ENCODE peak calls at places on chromosomes 5 and 9, in five cellular contexts. G, N, L, X and D are unnamed samples.

GRCh38 chr9:126667190-126668055 is 53.7 kb downstream of the LMX1B start:
- DNase-seq in L (no peak), X (no peak), G (peak; percentile 85), N (no peak), D (no peak)

GRCh38 chr5:126956991-126957390 is 73.4 kb downstream of the MARCHF3 start:
- DNase-seq in N (no peak), G (no peak), X (no peak), L (no peak), D (no peak)

GRCh38 chr5:173296737-173297676 is 31.2 kb downstream of the STC2 start:
- DNase-seq in N (peak; percentile 85), X (no peak), L (no peak), G (no peak), D (no peak)

GRCh38 chr5:66540078-66540477 is 56.1 kb upstream of the MAST4 start:
- DNase-seq in L (no peak), N (no peak), X (no peak), G (no peak), D (no peak)

GRCh38 chr5:62007457-62007856 is 298.5 kb upstream of the KIF2A start:
- DNase-seq in G (no peak), N (no peak), L (no peak), X (no peak), D (no peak)

GRCh38 chr5:127518319-127518621 is 830 bp downstream of the PRRC1 start:
- DNase-seq in X (no peak), G (no peak), N (no peak), L (peak; percentile 23), D (no peak)

GRCh38 chr5:3352711-3353110 is 242.9 kb upstream of the IRX1 start:
- DNase-seq in X (no peak), N (no peak), L (no peak), G (no peak), D (no peak)

GRCh38 chr5:112412370-112412769 is 6.7 kb downstream of the EPB41L4A start:
- DNase-seq in G (no peak), N (no peak), L (no peak), X (no peak), D (no peak)

GRCh38 chr9:33885948-33886347 is 69.0 kb downstream of the UBE2R2 start:
- DNase-seq in G (no peak), X (no peak), L (no peak), N (no peak), D (no peak)

GRCh38 chr5:97838214-97838613 is 655.2 kb upstream of the RIOK2 start:
- DNase-seq in X (no peak), L (peak; percentile 58), G (no peak), N (no peak), D (peak; percentile 31)

GRCh38 chr5:173454764-173455598 is 126.8 kb upstream of the STC2 start:
- DNase-seq in L (no peak), N (peak; percentile 62), X (peak; percentile 79), G (no peak), D (no peak)

GRCh38 chr9:137276757-137277328 is 683 bp upstream of the TOR4A start:
- DNase-seq in X (peak; percentile 89), N (peak; percentile 76), G (no peak), L (no peak), D (peak; percentile 89)

GRCh38 chr5:120052916-120053828 is 410.9 kb upstream of the PRR16 start:
- DNase-seq in N (no peak), L (no peak), G (no peak), X (no peak), D (no peak)

GRCh38 chr9:72526901-72527800 is 5.7 kb downstream of the TMC1 start:
- DNase-seq in N (peak; percentile 10), L (peak; percentile 77), X (peak; percentile 34), G (peak; percentile 5), D (peak; percentile 81)

GRCh38 chr5:32138839-32139493 is 35.2 kb downstream of the GOLPH3 start:
- DNase-seq in G (no peak), L (no peak), N (no peak), X (no peak), D (no peak)

GRCh38 chr9:132602207-132602606 is 19.8 kb downstream of the BARHL1 start:
- DNase-seq in N (no peak), L (no peak), G (no peak), X (no peak), D (no peak)

GRCh38 chr5:35247645-35248034 is 17.4 kb upstream of the PRLR start:
- DNase-seq in L (no peak), X (no peak), G (no peak), N (no peak), D (no peak)

GRCh38 chr5:174355208-174355612 is 309.7 kb downstream of the NSG2 start:
- DNase-seq in N (no peak), L (no peak), X (no peak), G (no peak), D (peak; percentile 12)

GRCh38 chr9:29211681-29212589 is 1638.7 kb upstream of the C9orf72 start:
- DNase-seq in N (peak; percentile 12), G (peak; percentile 89), L (no peak), X (no peak), D (no peak)

GRCh38 chr5:41410307-41410706 is 100.1 kb downstream of the PLCXD3 start:
- DNase-seq in N (no peak), G (no peak), L (no peak), X (no peak), D (no peak)

GRCh38 chr5:172335721-172336120 is 52.2 kb upstream of the UBTD2 start:
- DNase-seq in N (no peak), G (no peak), X (no peak), L (no peak), D (no peak)

GRCh38 chr9:127835930-127836586 is 18.4 kb downstream of the ENG start:
- DNase-seq in X (no peak), L (no peak), N (no peak), G (no peak), D (peak; percentile 77)

GRCh38 chr9:125091121-125091520 is 52.2 kb downstream of the SCAI start:
- DNase-seq in X (no peak), G (no peak), L (no peak), N (no peak), D (no peak)
- TF ChIP-seq REST in X (no peak), G (no peak), L (no peak), N (no peak), D (no peak)

GRCh38 chr9:32399110-32399815 is 14.8 kb downstream of the ACO1 start:
- DNase-seq in N (no peak), G (no peak), X (no peak), L (no peak), D (peak; percentile 16)
- TF ChIP-seq GABPA in N (no peak), G (no peak), X (no peak), L (no peak), D (no peak)

GRCh38 chr9:88310310-88310980 is 77.8 kb upstream of the SPIN1 start:
- DNase-seq in X (peak; percentile 22), N (peak; percentile 14), L (no peak), G (no peak), D (no peak)

GRCh38 chr9:88313364-88314220 is 74.7 kb upstream of the SPIN1 start:
- DNase-seq in G (no peak), X (no peak), N (no peak), L (no peak), D (no peak)

GRCh38 chr9:88312517-88313103 is 75.6 kb upstream of the SPIN1 start:
- DNase-seq in N (no peak), X (no peak), G (no peak), L (no peak), D (no peak)

GRCh38 chr9:88308831-88309230 is 79.4 kb upstream of the SPIN1 start:
- DNase-seq in X (no peak), N (no peak), G (no peak), L (no peak), D (no peak)

DNA sequence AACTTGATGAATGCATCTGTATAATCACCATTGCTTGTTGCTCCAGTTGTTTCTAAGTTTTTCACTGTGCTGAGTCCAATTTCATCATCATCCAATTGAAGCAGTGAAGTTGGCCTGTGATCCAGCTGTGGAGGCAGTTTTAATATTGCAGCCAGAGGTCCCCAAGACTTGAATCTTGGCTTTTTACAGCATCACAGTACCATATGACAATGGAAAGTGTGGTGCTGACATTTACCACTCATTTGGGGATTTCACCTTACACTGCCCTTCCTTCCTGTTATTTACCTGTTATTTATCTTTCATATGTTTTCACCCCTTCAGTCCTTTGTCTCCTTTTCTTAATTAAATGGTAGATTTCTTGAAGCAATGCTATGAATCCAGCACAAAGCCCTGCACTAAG is 76.2 kb upstream of the SPIN1 start:
- DNase-seq in X (no peak), L (no peak), N (no peak), G (no peak), D (no peak)
- TF ChIP-seq POLR2AphosphoS5 in X (no peak), L (no peak), N (no peak), G (no peak), D (no peak)

GRCh38 chr9:14183001-14183400 is 130.9 kb downstream of the NFIB start:
- DNase-seq in X (no peak), L (no peak), G (no peak), N (no peak), D (no peak)
- TF ChIP-seq REST in X (no peak), L (no peak), G (no peak), N (no peak), D (no peak)

GRCh38 chr5:83430130-83431010 is 41.2 kb upstream of the VCAN start:
- DNase-seq in L (peak; percentile 21), X (peak; percentile 57), N (peak; percentile 61), G (peak; percentile 55), D (peak; percentile 14)
- TF ChIP-seq GABPA in L (peak; percentile 25), X (peak; percentile 48), N (peak; percentile 79), G (no peak), D (no peak)